ENCODE peak calls at places on chromosomes 16 and 17, in ten cellular contexts. A is tibial nerve, S is sigmoid colon, D is IMR-90, L is HCT116, N is body of pancreas, P is stomach, F is breast epithelium, O is H1, K is testis. R is an unnamed sample.
A peak's percentile ranks its signal among the peaks of the same experiment; 100 is the strongest.

GRCh38 chr17:32323784-32324590 is 18.0 kb downstream of the C17orf75 start:
- DNase-seq in A (no peak), S (no peak), D (peak; percentile 31), L (no peak), N (peak; percentile 56), P (peak; percentile 54), F (peak; percentile 38), O (no peak), K (no peak), R (no peak)

GRCh38 chr17:64938925-64939474 is 19.7 kb upstream of the LRRC37A3 start:
- DNase-seq in A (peak; percentile 27), S (no peak), D (peak; percentile 25), L (no peak), N (no peak), P (peak; percentile 64), F (no peak), O (peak; percentile 85), K (peak; percentile 48), R (no peak)

GRCh38 chr16:86087011-86087453 is 188.1 kb downstream of the IRF8 start:
- DNase-seq in A (no peak), S (peak; percentile 65), D (no peak), L (no peak), N (peak; percentile 4), P (no peak), F (no peak), O (no peak), K (no peak), R (no peak)

GRCh38 chr16:4935231-4935855 is 1.6 kb downstream of the PPL start:
- DNase-seq in A (peak; percentile 84), S (peak; percentile 96), D (no peak), L (no peak), N (peak; percentile 86), P (peak; percentile 83), F (peak; percentile 94), O (no peak), K (peak; percentile 63), R (no peak)

GRCh38 chr17:57566724-57567123 is 178.4 kb downstream of the CCDC182 start:
- DNase-seq in A (no peak), S (no peak), D (no peak), L (no peak), N (no peak), P (no peak), F (no peak), O (no peak), K (no peak), R (no peak)

GRCh38 chr17:71656987-71657858 is 463.6 kb upstream of the SOX9 start:
- DNase-seq in A (no peak), S (no peak), D (no peak), L (no peak), N (no peak), P (no peak), F (no peak), O (no peak), K (no peak), R (no peak)

GRCh38 chr17:27504188-27504995 is 48.1 kb downstream of the KSR1 start:
- DNase-seq in A (no peak), S (no peak), D (no peak), L (no peak), N (peak; percentile 58), P (no peak), F (no peak), O (no peak), K (no peak), R (no peak)

GRCh38 chr17:7844292-7845154 is 10.3 kb upstream of the TMEM88 start:
- DNase-seq in A (peak; percentile 88), S (peak; percentile 97), D (peak; percentile 94), L (peak; percentile 90), N (peak; percentile 92), P (peak; percentile 92), F (peak; percentile 91), O (peak; percentile 88), K (peak; percentile 97), R (peak; percentile 78)

DNA sequence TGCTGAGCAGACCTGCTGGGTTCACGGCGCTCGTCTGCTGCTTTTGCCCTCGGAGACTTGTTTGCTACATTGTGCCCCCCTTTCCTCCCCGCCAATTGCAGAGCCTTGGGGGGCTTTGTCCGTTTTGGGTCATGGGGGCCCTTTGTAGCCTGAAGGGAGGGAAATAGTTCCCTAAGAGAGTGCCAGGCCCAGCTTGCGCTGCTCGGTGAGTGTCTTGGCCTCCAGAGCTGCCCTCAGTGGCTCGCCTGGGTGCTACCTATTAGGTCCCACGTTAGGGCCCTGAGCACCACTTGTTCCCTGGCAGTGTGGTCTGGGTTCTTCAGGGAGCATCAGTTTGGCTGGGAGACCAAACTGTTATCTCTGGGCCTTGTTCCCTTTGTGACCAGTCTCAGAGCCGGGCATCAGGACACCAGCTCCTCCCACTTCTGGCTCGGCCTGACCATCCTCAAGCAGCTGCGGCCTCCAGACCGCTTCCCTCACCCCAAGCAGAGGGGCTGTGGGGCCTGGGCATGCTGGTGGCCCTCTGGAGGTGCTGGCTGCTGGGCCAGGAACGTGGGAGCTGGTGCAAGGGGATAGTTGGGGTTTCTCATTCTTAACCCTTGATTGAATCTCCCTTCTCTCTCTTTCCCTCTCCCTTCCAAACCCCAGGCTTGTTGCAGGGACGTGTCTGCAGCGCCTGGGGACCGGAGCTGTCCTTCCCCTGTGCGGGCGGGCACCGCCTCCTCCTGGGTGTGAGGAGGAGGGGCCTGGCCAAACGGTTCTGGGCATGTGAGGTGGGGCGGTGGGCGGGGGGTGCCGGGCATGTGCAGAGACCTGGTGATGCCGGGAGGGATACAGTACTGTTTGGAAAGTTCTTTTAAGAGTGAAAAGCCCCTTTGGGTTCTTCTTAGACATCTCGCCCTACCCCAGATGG is 16.0 kb upstream of the ITGB4 start:
- DNase-seq in A (no peak), S (no peak), D (no peak), L (no peak), N (no peak), P (no peak), F (no peak), O (no peak), K (no peak), R (no peak)
- H3K36me3 ChIP-seq in A (peaks cover 26% of the 10 kb centered on the region), S (peaks cover 85% of the 10 kb centered on the region), D (peaks cover 75% of the 10 kb centered on the region), L (peaks cover 26% of the 10 kb centered on the region), N (peaks cover 23% of the 10 kb centered on the region), P (peaks cover 70% of the 10 kb centered on the region), F (no peaks in the 10 kb centered on the region), O (peaks cover 24% of the 10 kb centered on the region), K (no peaks in the 10 kb centered on the region), R (peaks cover 39% of the 10 kb centered on the region)

GRCh38 chr17:75875940-75876189 is 2.5 kb downstream of the TRIM47 start:
- DNase-seq in A (no peak), S (peak; percentile 89), D (no peak), L (no peak), N (no peak), P (no peak), F (peak; percentile 82), O (no peak), K (peak; percentile 63), R (no peak)

GRCh38 chr17:75878174-75878998 is at the start of gene TRIM47:
- DNase-seq in A (peak; percentile 43), S (peak; percentile 91), D (peak; percentile 49), L (no peak), N (peak; percentile 73), P (peak; percentile 68), F (peak; percentile 59), O (peak; percentile 71), K (peak; percentile 74), R (no peak)

GRCh38 chr17:75876190-75876937 is 2.0 kb downstream of the TRIM47 start:
- DNase-seq in A (no peak), S (peak; percentile 77), D (no peak), L (peak; percentile 84), N (peak; percentile 97), P (peak; percentile 79), F (no peak), O (peak; percentile 73), K (no peak), R (no peak)

GRCh38 chr17:75877752-75878173 is 618 bp downstream of the TRIM47 start:
- DNase-seq in A (peak; percentile 47), S (peak; percentile 88), D (peak; percentile 71), L (no peak), N (peak; percentile 84), P (peak; percentile 86), F (peak; percentile 70), O (peak; percentile 87), K (peak; percentile 54), R (no peak)

DNA sequence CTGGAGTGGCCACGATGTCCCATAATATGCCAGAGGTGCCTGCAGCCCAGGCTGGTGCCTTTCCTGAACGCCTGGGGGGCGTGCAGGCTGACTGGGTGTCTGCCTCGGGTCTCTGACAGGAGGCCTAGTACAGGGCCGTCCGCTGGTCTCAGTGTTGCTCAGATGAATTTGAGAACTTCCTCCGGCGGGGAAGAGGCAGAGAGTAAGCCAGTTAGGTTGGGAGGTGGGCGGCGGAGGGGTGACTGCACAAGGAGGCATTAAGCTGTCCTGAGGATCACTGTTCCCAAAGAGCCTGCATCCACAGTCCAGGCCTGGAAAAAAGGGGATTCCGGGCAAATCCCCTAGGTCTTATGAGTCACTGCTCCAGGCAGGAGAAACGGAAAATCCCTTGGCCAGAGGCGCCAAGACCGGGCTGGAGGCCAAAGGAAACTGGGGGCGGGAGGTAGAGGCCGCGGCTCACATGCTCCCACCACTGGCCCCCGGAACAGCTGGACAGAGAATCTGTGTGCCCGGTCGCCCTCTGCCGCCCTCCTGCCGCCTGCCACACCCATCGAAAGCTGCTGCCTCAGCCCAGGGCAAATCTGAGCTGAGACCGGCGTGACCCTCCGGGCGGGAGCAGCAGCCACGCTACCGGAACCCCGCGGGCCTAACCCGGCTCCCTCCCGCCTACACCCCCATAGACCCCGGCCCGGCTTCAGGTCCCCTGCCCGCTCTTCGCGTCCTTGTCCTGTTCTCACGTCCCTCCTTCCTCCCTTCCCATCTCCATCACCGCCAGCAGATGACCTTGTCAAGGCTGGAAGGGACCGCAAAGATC is 1.2 kb downstream of the TRIM47 start:
- DNase-seq in A (peak; percentile 96), S (peak; percentile 98), D (peak; percentile 97), L (peak; percentile 87), N (peak; percentile 95), P (peak; percentile 88), F (peak; percentile 71), O (peak; percentile 70), K (peak; percentile 94), R (no peak)
- H3K27ac ChIP-seq in A (peak overlapping the region; percentile 96), S (peak overlapping the region; percentile 97), D (peak overlapping the region; percentile 75), L (peak overlapping the region; percentile 99), N (peak overlapping the region; percentile 93), P (peak overlapping the region; percentile 91), F (peak overlapping the region; percentile 97), O (no peak overlapping the region), K (peak overlapping the region; percentile 90), R (peak overlapping the region; percentile 93)

DNA sequence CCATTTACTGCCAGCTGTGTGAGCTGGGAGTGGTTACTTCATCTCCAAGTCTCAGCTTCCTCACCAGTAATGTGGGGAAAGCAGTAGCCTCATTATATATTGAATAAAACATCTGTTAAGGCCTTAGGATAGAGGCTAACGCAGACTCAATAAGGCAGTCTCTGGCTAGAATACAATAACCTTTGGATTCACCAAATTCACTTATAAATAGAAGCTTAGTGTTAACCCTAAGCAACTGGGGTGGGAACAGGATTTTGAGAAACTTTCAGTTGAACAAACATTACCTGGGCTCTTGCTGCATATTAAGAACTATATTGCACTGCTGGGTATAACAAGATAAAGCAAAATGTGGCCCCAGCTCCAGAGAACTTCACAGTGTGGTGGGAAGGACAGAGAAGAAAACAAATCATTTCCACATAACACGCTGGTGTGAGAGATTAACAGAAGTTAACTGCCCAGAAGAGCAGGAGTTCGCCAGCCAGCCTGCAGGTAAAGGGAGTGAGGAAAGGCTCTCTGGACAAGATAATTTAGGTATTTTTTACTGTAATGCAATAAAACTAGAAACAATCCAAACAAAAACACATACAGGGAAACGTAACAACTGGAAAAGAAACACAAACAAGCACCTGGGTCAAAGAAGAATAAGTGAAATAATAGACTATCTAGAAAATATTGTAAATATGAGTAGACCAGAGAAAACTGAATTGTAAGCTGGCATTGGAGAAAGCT is 57.0 kb downstream of the USP31 start:
- DNase-seq in A (no peak), S (no peak), D (no peak), L (no peak), N (no peak), P (no peak), F (no peak), O (no peak), K (no peak), R (no peak)
- TF ChIP-seq POLR2A in A (no peak), S (no peak), D (no peak), L (no peak), N (no peak), P (no peak), F (no peak), O (no peak), K (no peak), R (no peak)

GRCh38 chr17:61846088-61846487 is 17.2 kb downstream of the BRIP1 start:
- DNase-seq in A (no peak), S (no peak), D (no peak), L (no peak), N (no peak), P (no peak), F (no peak), O (no peak), K (no peak), R (no peak)
- H3K36me3 ChIP-seq in A (no peaks in the 10 kb centered on the region), S (no peaks in the 10 kb centered on the region), D (peaks cover 6% of the 10 kb centered on the region), L (peaks cover 13% of the 10 kb centered on the region), N (no peaks in the 10 kb centered on the region), P (no peaks in the 10 kb centered on the region), F (no peaks in the 10 kb centered on the region), O (peaks cover 3% of the 10 kb centered on the region), K (no peaks in the 10 kb centered on the region), R (no peaks in the 10 kb centered on the region)